ENCODE peak calls at places on chromosomes 4 and X, in four cellular contexts. O, M, W and X are unnamed samples.

GRCh38 chr4:142351958-142352357 is 494.1 kb downstream of the INPP4B start:
- DNase-seq in O (no peak), M (no peak), W (no peak), X (no peak)

GRCh38 chr4:177499537-177499936 is 57.3 kb upstream of the AGA start:
- DNase-seq in M (no peak), W (no peak), O (no peak), X (no peak)

GRCh38 chrX:32562261-32562660 is 649.1 kb downstream of the DMD start:
- DNase-seq in W (no peak), O (no peak), M (no peak), X (no peak)

GRCh38 chrX:30795981-30796958 is 92.8 kb downstream of the TAB3 start:
- DNase-seq in M (no peak), W (no peak), O (no peak), X (no peak)

GRCh38 chr4:118351851-118352827 is 664 bp downstream of the PRSS12 start:
- DNase-seq in O (peak), W (peak), M (no peak), X (peak)

GRCh38 chrX:1262369-1262768 is 6.2 kb upstream of the CSF2RA start:
- DNase-seq in M (no peak), O (no peak), W (no peak), X (no peak)

GRCh38 chr4:177349191-177349590 is 39.5 kb downstream of the NEIL3 start:
- DNase-seq in M (no peak), W (no peak), O (no peak), X (no peak)

GRCh38 chr4:118756429-118756828 is 71.2 kb downstream of the METTL14 start:
- DNase-seq in W (no peak), O (no peak), M (no peak), X (no peak)

GRCh38 chr4:26050212-26050643 is 136.2 kb downstream of the SMIM20 start:
- DNase-seq in M (no peak), O (no peak), W (no peak), X (no peak)

GRCh38 chrX:111095974-111096870 is at the start of gene PAK3:
- DNase-seq in W (peak), O (peak), M (peak), X (peak)

GRCh38 chr4:152709675-152710438 is 30.1 kb upstream of the TMEM154 start:
- DNase-seq in M (no peak), O (peak), W (no peak), X (no peak)

GRCh38 chr4:100361336-100361735 is 156.5 kb downstream of the EMCN start:
- DNase-seq in M (no peak), W (no peak), O (no peak), X (no peak)

GRCh38 chr4:142656178-142656577 is 189.9 kb downstream of the INPP4B start:
- DNase-seq in M (no peak), W (no peak), O (peak), X (peak)

GRCh38 chr4:41944089-41944488 is 8.9 kb downstream of the TMEM33 start:
- DNase-seq in W (no peak), O (no peak), M (no peak), X (no peak)

GRCh38 chrX:104445591-104445990 is 120.4 kb upstream of the IL1RAPL2 start:
- DNase-seq in M (no peak), W (no peak), O (no peak), X (no peak)

GRCh38 chr4:33052241-33052640 is 2332.1 kb downstream of the PCDH7 start:
- DNase-seq in O (no peak), W (no peak), M (no peak), X (peak)

GRCh38 chr4:2432991-2433530 is 14.3 kb downstream of the CFAP99 start:
- DNase-seq in W (no peak), O (peak), M (no peak), X (peak)

GRCh38 chr4:175539498-175539897 is 272.6 kb downstream of the GPM6A start:
- DNase-seq in M (no peak), O (no peak), W (no peak), X (no peak)

GRCh38 chr4:136725286-136726081 is 806.8 kb downstream of the PCDH18 start:
- DNase-seq in W (no peak), M (no peak), O (peak), X (peak)